ENCODE peak calls at places on chromosomes 1 and 21, in four cellular contexts. R is activated T-helper 2 cell treated with anti-CD3 and anti-CD28 coated beads, Interferon-gamma antibody, Interleukin-2, Interleukin-4, amounts not matched to agents 10 μg/mL and 5 μg/mL and 100 μg/mL, durations not matched to agents 14 hours and 24 hours and 36 hours; A is amniotic stem cell; B is heart right ventricle. Z is an unnamed sample.

GRCh38 chr1:169785267-169785666 is 9.4 kb downstream of the METTL18 start:
- DNase-seq in A (no peak), B (no peak), R (no peak), Z (no peak)

GRCh38 chr1:211967704-211968103 is 67.7 kb downstream of the INTS7 start:
- DNase-seq in A (no peak), R (no peak), B (no peak), Z (no peak)

GRCh38 chr1:108125312-108126138 is 74.6 kb downstream of the SLC25A24 start:
- DNase-seq in R (peak), A (peak), B (no peak), Z (peak)

GRCh38 chr1:2927393-2927792 is 93.9 kb upstream of the ACTRT2 start:
- DNase-seq in R (no peak), A (no peak), B (no peak), Z (no peak)

GRCh38 chr21:33268736-33269441 is 2.7 kb downstream of the IL10RB start:
- DNase-seq in A (no peak), R (no peak), B (no peak), Z (peak)

GRCh38 chr1:89809556-89809955 is 11.3 kb upstream of the LRRC8D start:
- DNase-seq in R (no peak), B (no peak), A (no peak), Z (no peak)

GRCh38 chr1:169110691-169111447 is 4.4 kb downstream of the ATP1B1 start:
- DNase-seq in B (no peak), A (peak), R (no peak), Z (no peak)

GRCh38 chr1:195637474-195637873 is 970.8 kb downstream of the KCNT2 start:
- DNase-seq in A (no peak), R (no peak), B (no peak), Z (no peak)

GRCh38 chr1:162908780-162909179 is 47.8 kb upstream of the CCDC190 start:
- DNase-seq in R (no peak), A (peak), B (no peak), Z (no peak)

GRCh38 chr1:174942547-174943255 is 57.0 kb upstream of the CACYBP start:
- DNase-seq in B (no peak), R (no peak), A (no peak), Z (peak)

GRCh38 chr1:203217139-203217621 is 12.3 kb downstream of the CHIT1 start:
- DNase-seq in R (no peak), B (no peak), A (no peak), Z (peak)

GRCh38 chr1:6048179-6048867 is 2.6 kb downstream of the KCNAB2 start:
- DNase-seq in A (no peak), B (no peak), R (no peak), Z (no peak)

GRCh38 chr1:58749646-58750045 is 34.2 kb downstream of the JUN start:
- DNase-seq in B (no peak), R (no peak), A (no peak), Z (no peak)

GRCh38 chr1:70042090-70042716 is 163.2 kb downstream of the LRRC40 start:
- DNase-seq in R (no peak), B (no peak), A (no peak), Z (no peak)

GRCh38 chr1:94286864-94287437 is 49.6 kb upstream of the ARHGAP29 start:
- DNase-seq in R (no peak), B (no peak), A (no peak), Z (no peak)

GRCh38 chr21:34693192-34693810 is 24.5 kb downstream of the CLIC6 start:
- DNase-seq in A (peak), B (no peak), R (peak), Z (peak)

GRCh38 chr21:36839123-36839522 is 127.3 kb downstream of the HLCS start:
- DNase-seq in B (no peak), R (no peak), A (no peak), Z (no peak)

GRCh38 chr1:237029850-237030535 is 12.0 kb upstream of the RYR2 start:
- DNase-seq in B (no peak), R (no peak), A (no peak), Z (no peak)

GRCh38 chr21:33126569-33126968 is 56.6 kb downstream of the OLIG1 start:
- DNase-seq in B (no peak), R (no peak), A (no peak), Z (no peak)

GRCh38 chr1:240287722-240288121 is 196.0 kb downstream of the FMN2 start:
- DNase-seq in B (no peak), A (no peak), R (no peak), Z (no peak)

GRCh38 chr1:17922833-17923232 is 167.7 kb downstream of the ACTL8 start:
- DNase-seq in B (no peak), R (no peak), A (peak), Z (peak)

GRCh38 chr1:42983253-42983652 is 24.6 kb upstream of the SLC2A1 start:
- DNase-seq in B (no peak), A (no peak), R (no peak), Z (no peak)

GRCh38 chr1:13593511-13594131 is 10.0 kb downstream of the PDPN start:
- DNase-seq in A (no peak), B (no peak), R (no peak), Z (no peak)

GRCh38 chr1:34129630-34130029 is 35.4 kb downstream of the CSMD2 start:
- DNase-seq in R (no peak), B (no peak), A (no peak), Z (no peak)

GRCh38 chr1:232620356-232620841 is 9.5 kb downstream of the SIPA1L2 start:
- DNase-seq in R (no peak), A (no peak), B (no peak), Z (peak)

GRCh38 chr1:175075572-175076568 is 8.2 kb downstream of the TNN start:
- DNase-seq in R (no peak), B (no peak), A (no peak), Z (peak)

GRCh38 chr1:232404981-232405380 is 225.0 kb downstream of the SIPA1L2 start:
- DNase-seq in B (no peak), R (no peak), A (no peak), Z (no peak)

GRCh38 chr1:35857830-35858229 is 25.2 kb upstream of the AGO1 start:
- DNase-seq in A (no peak), B (no peak), R (no peak), Z (peak)

GRCh38 chr1:59194621-59195020 is 102.3 kb upstream of the FGGY start:
- DNase-seq in R (no peak), A (no peak), B (no peak), Z (no peak)

GRCh38 chr1:150186789-150187559 is 37.3 kb downstream of the PLEKHO1 start:
- DNase-seq in R (no peak), A (peak), B (no peak), Z (peak)

GRCh38 chr1:209513226-209513625 is 70.3 kb upstream of the CAMK1G start:
- DNase-seq in B (no peak), A (no peak), R (no peak), Z (peak)

GRCh38 chr1:248821101-248821500 is 4.6 kb downstream of the SH3BP5L start:
- DNase-seq in B (no peak), R (no peak), A (peak), Z (no peak)

GRCh38 chr1:244046907-244047738 is 4.0 kb upstream of the ZBTB18 start:
- DNase-seq in B (no peak), A (no peak), R (no peak), Z (no peak)

Z was measured in Karpas-422.